ENCODE peak calls at places on chromosome 16, in eight cellular contexts. A, F, J, I, O, P, S and C are unnamed samples.

GRCh38 chr16:10870137-10870776 is 6.7 kb upstream of the CIITA start:
- DNase-seq in A (no peak), F (no peak), J (no peak), I (no peak), O (no peak), P (no peak), S (no peak), C (no peak)

GRCh38 chr16:66278604-66279262 is 87.8 kb upstream of the CDH5 start:
- DNase-seq in A (no peak), F (no peak), J (peak), I (no peak), O (no peak), P (peak), S (no peak), C (no peak)

GRCh38 chr16:75065149-75065807 is 51.3 kb downstream of the LDHD start:
- DNase-seq in A (no peak), F (no peak), J (peak), I (no peak), O (no peak), P (no peak), S (no peak), C (no peak)

GRCh38 chr16:16778322-16778721 is 399.4 kb downstream of the NPIPA7 start:
- DNase-seq in A (no peak), F (no peak), J (no peak), I (no peak), O (no peak), P (no peak), S (no peak), C (no peak)

GRCh38 chr16:85353839-85354622 is 241.8 kb upstream of the CIBAR2 start:
- DNase-seq in A (no peak), F (no peak), J (peak), I (no peak), O (no peak), P (no peak), S (no peak), C (no peak)

GRCh38 chr16:54447606-54448440 is 161.2 kb upstream of the IRX3 start:
- DNase-seq in A (no peak), F (peak), J (peak), I (peak), O (peak), P (no peak), S (peak), C (peak)

GRCh38 chr16:54493076-54493475 is 206.5 kb upstream of the IRX3 start:
- DNase-seq in A (no peak), F (peak), J (no peak), I (no peak), O (peak), P (no peak), S (no peak), C (no peak)

GRCh38 chr16:46673320-46674013 is 15.5 kb downstream of the VPS35 start:
- DNase-seq in A (no peak), F (no peak), J (peak), I (peak), O (peak), P (peak), S (peak), C (no peak)

GRCh38 chr16:81374514-81374913 is 59.8 kb downstream of the GAN start:
- DNase-seq in A (no peak), F (no peak), J (no peak), I (no peak), O (no peak), P (no peak), S (no peak), C (no peak)

GRCh38 chr16:81796585-81797346 is 17.7 kb downstream of the PLCG2 start:
- DNase-seq in A (no peak), F (no peak), J (no peak), I (no peak), O (no peak), P (no peak), S (no peak), C (no peak)

GRCh38 chr16:70508752-70509151 is 14.6 kb downstream of the COG4 start:
- DNase-seq in A (no peak), F (no peak), J (no peak), I (no peak), O (peak), P (peak), S (no peak), C (no peak)

GRCh38 chr16:88528902-88529318 is 41.3 kb upstream of the ZC3H18 start:
- DNase-seq in A (no peak), F (no peak), J (no peak), I (no peak), O (no peak), P (no peak), S (peak), C (no peak)

GRCh38 chr16:24430937-24431760 is 108.2 kb upstream of the RBBP6 start:
- DNase-seq in A (peak), F (no peak), J (no peak), I (no peak), O (no peak), P (no peak), S (no peak), C (no peak)

GRCh38 chr16:21301168-21301894 is 23.2 kb upstream of the CRYM start:
- DNase-seq in A (peak), F (no peak), J (peak), I (peak), O (peak), P (peak), S (peak), C (no peak)

GRCh38 chr16:19717319-19717718 is 708 bp downstream of the KNOP1 start:
- DNase-seq in A (no peak), F (no peak), J (no peak), I (no peak), O (no peak), P (peak), S (no peak), C (no peak)

GRCh38 chr16:13781579-13782338 is 138.2 kb upstream of the ERCC4 start:
- DNase-seq in A (no peak), F (no peak), J (no peak), I (no peak), O (no peak), P (no peak), S (no peak), C (no peak)

GRCh38 chr16:56279132-56279531 is 87.8 kb downstream of the GNAO1 start:
- DNase-seq in A (no peak), F (no peak), J (peak), I (no peak), O (no peak), P (no peak), S (no peak), C (no peak)

GRCh38 chr16:73480381-73480780 is 432.5 kb upstream of the ZFHX3 start:
- DNase-seq in A (no peak), F (no peak), J (no peak), I (no peak), O (no peak), P (no peak), S (no peak), C (no peak)

GRCh38 chr16:19718624-19718965 is 524 bp downstream of the IQCK start:
- DNase-seq in A (no peak), F (no peak), J (no peak), I (peak), O (no peak), P (no peak), S (no peak), C (no peak)

GRCh38 chr16:70454221-70455034 is at the start of gene FCSK:
- DNase-seq in A (no peak), F (no peak), J (peak), I (no peak), O (peak), P (peak), S (peak), C (no peak)

GRCh38 chr16:66013497-66013896 is 353.0 kb upstream of the CDH5 start:
- DNase-seq in A (no peak), F (no peak), J (no peak), I (no peak), O (no peak), P (no peak), S (no peak), C (no peak)

GRCh38 chr16:57310801-57311200 is 26.3 kb upstream of the PLLP start:
- DNase-seq in A (no peak), F (no peak), J (no peak), I (no peak), O (no peak), P (no peak), S (no peak), C (no peak)

DNA sequence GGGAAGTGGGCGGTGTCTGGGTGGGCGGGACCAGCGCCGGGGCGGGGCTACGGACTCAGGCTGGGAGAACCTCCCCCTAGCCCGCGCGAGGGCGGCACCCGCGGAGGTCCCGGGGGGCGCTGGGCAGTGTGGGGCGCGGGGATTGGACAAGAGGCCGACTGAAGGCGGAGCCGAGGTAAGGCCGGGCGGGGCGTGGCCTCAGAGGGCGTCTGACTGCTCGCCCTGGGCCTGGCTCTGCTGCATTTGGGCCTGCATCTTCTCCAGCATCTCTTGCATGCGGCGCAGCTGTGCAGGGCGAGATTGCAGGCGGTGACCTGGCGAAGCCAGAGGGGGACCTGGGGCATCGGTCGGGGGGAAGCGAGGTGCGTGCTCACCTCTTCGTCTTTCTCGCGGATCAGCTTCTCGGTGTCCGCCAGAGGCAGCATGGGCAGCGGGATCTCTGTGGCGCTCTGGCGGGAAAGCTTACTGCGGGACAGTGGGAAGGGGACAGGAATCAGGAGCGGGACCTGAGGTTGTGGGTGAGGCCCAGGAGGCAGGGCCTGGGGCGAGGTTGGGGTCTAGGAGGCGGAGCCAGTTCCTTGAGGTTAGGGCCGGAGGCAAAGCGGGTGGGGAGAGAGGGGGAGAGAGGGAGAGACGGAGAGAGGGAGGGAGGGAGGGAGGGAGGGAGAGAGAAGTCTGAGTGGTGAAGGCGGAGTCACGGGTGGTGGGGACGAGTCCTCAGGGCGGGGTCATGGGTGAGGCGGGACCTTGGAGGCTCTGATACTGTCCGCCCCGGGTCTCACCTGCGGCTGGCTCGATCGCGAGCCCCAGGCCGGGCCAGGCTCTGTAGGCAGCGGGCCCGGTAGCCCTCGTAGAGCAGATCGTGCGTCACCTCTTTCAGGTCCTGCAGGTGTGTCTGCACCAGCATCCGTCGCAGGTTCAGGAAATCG is 3.9 kb downstream of the SEPTIN1 start:
- DNase-seq in A (peak), F (peak), J (peak), I (peak), O (peak), P (peak), S (peak), C (peak)
- TF ChIP-seq CTCF in A (no peak), F (peak), J (peak), I (no peak), O (peak), P (no peak), S (peak), C (peak)

DNA sequence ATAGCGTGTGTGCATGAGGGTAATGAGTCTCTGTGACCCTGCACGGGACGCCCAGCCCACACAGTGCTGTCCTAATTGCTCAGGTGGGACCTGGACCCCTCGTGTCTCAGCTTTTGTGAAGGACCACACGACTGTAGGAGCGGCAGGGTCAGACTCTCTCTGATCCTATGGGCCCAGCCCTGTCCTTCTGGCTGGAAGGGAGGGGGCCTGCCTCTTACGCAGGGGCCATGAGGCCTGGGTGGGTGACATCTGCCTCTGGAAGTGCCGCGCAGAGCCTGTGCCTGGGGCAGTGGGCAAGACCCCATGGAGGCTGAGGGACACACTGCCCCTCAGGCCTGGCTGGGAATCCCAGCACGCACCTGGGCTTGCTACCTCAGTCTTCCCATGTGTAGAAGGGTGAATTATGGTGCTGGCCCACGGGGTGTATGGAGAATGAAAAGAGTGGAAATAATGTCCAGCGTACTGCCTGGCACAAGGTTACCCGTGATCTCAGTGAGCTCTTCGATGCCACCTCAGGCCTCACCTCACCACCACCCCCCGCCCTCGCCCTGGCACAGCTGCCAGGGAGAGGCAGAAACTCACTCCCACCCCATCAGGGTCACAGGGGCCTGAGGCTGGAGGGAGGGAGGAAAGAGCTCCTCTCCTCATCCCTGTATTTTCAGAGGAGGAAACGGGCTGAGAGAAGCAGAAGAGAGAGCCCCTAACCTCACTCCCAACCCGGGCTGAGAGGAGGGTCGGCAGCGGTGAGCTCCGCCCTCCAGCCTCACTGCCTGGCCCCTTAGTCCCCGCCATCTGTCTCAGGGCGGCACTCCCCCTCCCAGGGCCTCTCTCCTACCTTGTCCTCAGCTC is 27.1 kb upstream of the DBNDD1 start:
- DNase-seq in A (no peak), F (no peak), J (no peak), I (no peak), O (no peak), P (no peak), S (no peak), C (no peak)
- H3K4me3 ChIP-seq in A (no peak), F (peak), J (peak), I (peak), O (no peak), P (no peak), S (peak), C (no peak)

GRCh38 chr16:984106-984505 is 2.5 kb downstream of the SOX8 start:
- DNase-seq in A (no peak), F (no peak), J (no peak), I (no peak), O (no peak), P (no peak), S (no peak), C (no peak)
- TF ChIP-seq CTCF in A (no peak), F (no peak), J (no peak), I (no peak), O (no peak), P (no peak), S (no peak), C (no peak)

GRCh38 chr16:28212532-28212873 is 738 bp upstream of the XPO6 start:
- DNase-seq in A (no peak), F (no peak), J (peak), I (no peak), O (peak), P (no peak), S (no peak), C (no peak)
- H3K4me3 ChIP-seq in A (peak), F (peak), J (peak), I (peak), O (peak), P (peak), S (peak), C (peak)

GRCh38 chr16:2765462-2766404 is 11.3 kb downstream of the ELOB start:
- DNase-seq in A (no peak), F (no peak), J (no peak), I (no peak), O (no peak), P (no peak), S (no peak), C (no peak)

GRCh38 chr16:2762711-2763110 is 10.3 kb downstream of the SRRM2 start:
- DNase-seq in A (no peak), F (no peak), J (no peak), I (no peak), O (no peak), P (no peak), S (no peak), C (no peak)

GRCh38 chr16:2763173-2763572 is 10.7 kb downstream of the SRRM2 start:
- DNase-seq in A (no peak), F (no peak), J (no peak), I (no peak), O (no peak), P (no peak), S (no peak), C (no peak)

GRCh38 chr16:2766430-2767139 is 10.5 kb downstream of the ELOB start:
- DNase-seq in A (no peak), F (no peak), J (no peak), I (no peak), O (no peak), P (no peak), S (no peak), C (no peak)

GRCh38 chr16:2764718-2765117 is 12.3 kb downstream of the SRRM2 start:
- DNase-seq in A (no peak), F (no peak), J (no peak), I (no peak), O (no peak), P (no peak), S (no peak), C (no peak)
- TF ChIP-seq CTCF in A (no peak), F (no peak), J (peak), I (no peak), O (no peak), P (no peak), S (no peak), C (no peak)

GRCh38 chr16:58755989-58756649 is 22.0 kb upstream of the GOT2 start:
- DNase-seq in A (peak), F (peak), J (peak), I (peak), O (peak), P (peak), S (peak), C (no peak)
- H3K4me3 ChIP-seq in A (no peak), F (no peak), J (no peak), I (no peak), O (no peak), P (no peak), S (no peak), C (no peak)

DNA sequence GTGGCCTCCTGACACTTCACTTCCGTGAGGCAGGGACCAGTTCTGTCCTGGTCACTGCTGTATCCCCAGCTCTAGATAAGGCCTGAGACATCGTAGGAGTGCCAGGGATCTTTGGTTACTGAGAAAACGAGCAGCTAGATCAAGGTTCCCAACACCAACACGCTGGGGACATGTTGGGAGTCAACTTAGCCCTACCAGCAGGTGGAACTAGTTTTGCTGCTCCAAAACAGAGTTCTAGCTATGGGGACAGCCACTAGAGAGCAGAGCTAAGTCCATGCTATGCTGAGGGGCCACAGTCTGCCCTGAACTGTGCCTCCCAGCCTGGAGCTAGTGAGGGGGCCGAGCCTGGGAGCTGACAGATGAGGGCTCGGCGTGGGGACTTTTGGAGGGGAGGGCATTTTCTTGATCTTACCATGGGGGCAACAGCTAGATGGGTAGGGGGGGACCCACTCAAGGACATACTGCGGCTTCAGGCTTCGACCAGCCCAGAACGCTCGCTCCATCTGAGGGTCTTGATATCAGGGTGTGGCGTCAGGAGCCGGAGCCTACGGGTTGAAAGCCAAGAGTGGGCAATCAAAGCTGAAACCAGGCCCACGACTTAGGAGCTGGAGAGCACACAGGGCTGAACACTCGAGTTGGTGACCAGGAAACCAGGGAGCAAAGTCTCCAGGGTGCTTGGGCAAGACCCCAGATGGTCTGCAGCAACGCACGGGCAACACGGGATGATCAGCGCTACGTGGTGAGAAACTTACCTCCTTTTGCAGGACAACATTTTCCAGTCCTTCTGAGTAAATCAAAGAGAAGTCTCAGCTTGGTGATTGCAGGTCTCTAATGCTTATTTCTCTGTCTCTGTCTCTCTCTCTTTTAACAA is 13.4 kb downstream of the SNX20 start:
- DNase-seq in A (no peak), F (no peak), J (no peak), I (no peak), O (no peak), P (no peak), S (no peak), C (no peak)
- TF ChIP-seq CTCF in A (no peak), F (peak), J (no peak), I (no peak), O (peak), P (no peak), S (no peak), C (no peak)

GRCh38 chr16:87409781-87410180 is 17.6 kb downstream of the MAP1LC3B start:
- DNase-seq in A (no peak), F (no peak), J (no peak), I (no peak), O (no peak), P (no peak), S (no peak), C (no peak)

GRCh38 chr16:87404764-87405625 is 12.9 kb downstream of the MAP1LC3B start:
- DNase-seq in A (no peak), F (no peak), J (no peak), I (no peak), O (no peak), P (no peak), S (no peak), C (no peak)

GRCh38 chr16:87409153-87409552 is 17.0 kb downstream of the MAP1LC3B start:
- DNase-seq in A (no peak), F (no peak), J (no peak), I (no peak), O (no peak), P (no peak), S (no peak), C (no peak)

GRCh38 chr16:87407511-87408112 is 15.5 kb downstream of the MAP1LC3B start:
- DNase-seq in A (peak), F (no peak), J (peak), I (peak), O (no peak), P (peak), S (peak), C (no peak)

GRCh38 chr16:87406495-87407088 is 14.5 kb downstream of the MAP1LC3B start:
- DNase-seq in A (no peak), F (no peak), J (no peak), I (no peak), O (no peak), P (no peak), S (no peak), C (no peak)
- H3K4me3 ChIP-seq in A (no peak), F (no peak), J (no peak), I (no peak), O (no peak), P (no peak), S (no peak), C (no peak)

GRCh38 chr16:67730326-67730725 is 11.2 kb upstream of the GFOD2 start:
- DNase-seq in A (no peak), F (no peak), J (no peak), I (no peak), O (no peak), P (no peak), S (no peak), C (no peak)
- TF ChIP-seq CTCF in A (no peak), F (no peak), J (no peak), I (no peak), O (no peak), P (no peak), S (no peak), C (no peak)

DNA sequence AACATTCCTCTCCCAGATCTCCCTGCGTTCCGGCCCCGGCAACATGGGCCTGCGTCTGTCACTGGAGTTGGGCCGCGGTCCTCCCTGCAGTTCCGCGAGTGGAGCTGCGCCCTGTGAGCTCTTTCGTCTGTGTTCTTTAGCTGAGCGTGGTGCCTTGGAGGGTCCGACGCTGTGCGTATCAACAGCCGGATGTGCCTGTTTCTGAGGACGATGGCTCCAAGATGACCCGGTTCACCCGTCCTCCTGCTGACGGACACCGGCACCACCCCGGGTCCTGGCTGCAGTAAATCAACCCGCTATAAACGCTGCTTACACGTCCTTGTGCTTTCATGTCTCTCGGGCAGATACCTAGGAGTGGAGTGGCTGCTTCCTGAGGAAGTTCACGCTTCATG is 44.8 kb upstream of the GNG13 start:
- DNase-seq in A (no peak), F (no peak), J (no peak), I (no peak), O (no peak), P (no peak), S (no peak), C (no peak)
- H3K4me3 ChIP-seq in A (no peak), F (no peak), J (no peak), I (no peak), O (no peak), P (no peak), S (no peak), C (no peak)